ENCODE peak calls at places on chromosomes 13 and 19, in nine cellular contexts. D is neural crest cell; C is SHP77; M is NCI-H1105; O is left cardiac atrium; Z is A549; B is GM13976; F is activated T-helper 2 cell treated with anti-CD3 and anti-CD28 coated beads, Interferon-gamma antibody, Interleukin-2, Interleukin-4, amounts not matched to agents 10 μg/mL and 5 μg/mL and 100 μg/mL, durations not matched to agents 14 hours and 24 hours and 36 hours; H is NCI-H1930. S is an unnamed sample.

GRCh38 chr19:12774588-12775555 is at the start of gene HOOK2:
- DNase-seq in D (no peak), C (no peak), M (peak; percentile 95), O (no peak), Z (no peak), B (no peak), F (no peak), H (peak; percentile 15), S (peak; percentile 89)

GRCh38 chr19:18839465-18840287 is 7.9 kb downstream of the UPF1 start:
- DNase-seq in D (no peak), C (no peak), M (no peak), O (no peak), Z (no peak), B (no peak), F (no peak), H (no peak), S (peak; percentile 89)

GRCh38 chr19:7789447-7789846 is 26.4 kb downstream of the CLEC4M start:
- DNase-seq in D (no peak), C (no peak), M (peak; percentile 45), O (no peak), Z (no peak), B (peak; percentile 54), F (no peak), H (no peak), S (no peak)

GRCh38 chr19:15260939-15261338 is 28.7 kb upstream of the EPHX3 start:
- DNase-seq in D (no peak), C (no peak), M (no peak), O (no peak), Z (no peak), B (no peak), F (no peak), H (no peak), S (no peak)

GRCh38 chr13:99053636-99054233 is 75.9 kb upstream of the DOCK9 start:
- DNase-seq in D (no peak), C (no peak), M (no peak), O (no peak), Z (no peak), B (no peak), F (peak; percentile 35), H (no peak), S (no peak)

GRCh38 chr13:113141591-113141950 is 16.9 kb upstream of the PROZ start:
- DNase-seq in D (no peak), C (no peak), M (no peak), O (no peak), Z (no peak), B (no peak), F (no peak), H (no peak), S (peak; percentile 42)

GRCh38 chr13:40193290-40194203 is 472.9 kb downstream of the FOXO1 start:
- DNase-seq in D (no peak), C (no peak), M (no peak), O (peak; percentile 28), Z (no peak), B (no peak), F (no peak), H (no peak), S (no peak)

GRCh38 chr19:39032164-39032918 is at the start of gene FBXO27:
- DNase-seq in D (peak; percentile 5), C (no peak), M (no peak), O (peak; percentile 52), Z (no peak), B (peak; percentile 44), F (no peak), H (peak; percentile 57), S (no peak)

GRCh38 chr19:4534836-4535658 is at the start of gene PLIN5:
- DNase-seq in D (peak; percentile 83), C (peak; percentile 71), M (peak; percentile 91), O (peak; percentile 86), Z (peak; percentile 65), B (peak; percentile 77), F (no peak), H (peak; percentile 20), S (peak; percentile 98)

GRCh38 chr13:35139591-35139990 is 197.5 kb downstream of the NBEA start:
- DNase-seq in D (no peak), C (no peak), M (no peak), O (no peak), Z (no peak), B (no peak), F (no peak), H (no peak), S (no peak)

GRCh38 chr13:25802579-25802978 is 249.2 kb downstream of the SHISA2 start:
- DNase-seq in D (no peak), C (no peak), M (no peak), O (no peak), Z (no peak), B (no peak), F (no peak), H (no peak), S (no peak)

S was measured in left lobe of liver.